ENCODE peak calls at places on chromosomes 4 and X, in five cellular contexts. K is A549, E is GM12878, D is HepG2, W is K562. S is an unnamed sample.

GRCh38 chr4:112120021-112120420 is 25.2 kb upstream of the FAM241A start:
- DNase-seq in K (no peak), E (no peak), D (no peak), W (no peak), S (no peak)

GRCh38 chr4:139913398-139913990 is 240.5 kb downstream of the MAML3 start:
- DNase-seq in K (no peak), E (no peak), D (peak), W (no peak), S (peak)

GRCh38 chr4:11869471-11869870 is 440.8 kb upstream of the HS3ST1 start:
- DNase-seq in K (no peak), E (no peak), D (no peak), W (no peak), S (no peak)

GRCh38 chrX:120857240-120857639 is 18.4 kb downstream of the CT47B1 start:
- DNase-seq in K (no peak), E (no peak), D (no peak), W (no peak), S (no peak)

GRCh38 chr4:40395166-40395900 is 60.2 kb downstream of the CHRNA9 start:
- DNase-seq in K (no peak), E (no peak), D (no peak), W (no peak), S (no peak)

GRCh38 chr4:16083217-16084191 is at the start of gene PROM1:
- DNase-seq in K (no peak), E (no peak), D (peak), W (no peak), S (no peak)

GRCh38 chrX:103183912-103184311 is 31.0 kb upstream of the BEX4 start:
- DNase-seq in K (no peak), E (no peak), D (no peak), W (no peak), S (no peak)

GRCh38 chr4:139768913-139769312 is 103.3 kb downstream of the MGST2 start:
- DNase-seq in K (no peak), E (no peak), D (peak), W (peak), S (no peak)

GRCh38 chr4:151681085-151681484 is 79.7 kb downstream of the GATB start:
- DNase-seq in K (no peak), E (no peak), D (no peak), W (no peak), S (peak)

GRCh38 chr4:128528793-128529553 is 241.4 kb upstream of the PGRMC2 start:
- DNase-seq in K (peak), E (no peak), D (peak), W (no peak), S (peak)

GRCh38 chr4:15162465-15163283 is 160.4 kb downstream of the CPEB2 start:
- DNase-seq in K (no peak), E (no peak), D (peak), W (peak), S (peak)

GRCh38 chr4:174209296-174209695 is 74.2 kb downstream of the FBXO8 start:
- DNase-seq in K (no peak), E (no peak), D (no peak), W (no peak), S (peak)

GRCh38 chrX:18721683-18722499 is 14.4 kb downstream of the PPEF1 start:
- DNase-seq in K (no peak), E (no peak), D (peak), W (no peak), S (no peak)

GRCh38 chr4:40327340-40327739 is 7.8 kb upstream of the CHRNA9 start:
- DNase-seq in K (no peak), E (no peak), D (no peak), W (no peak), S (no peak)

GRCh38 chrX:154369453-154370299 is 4.8 kb downstream of the FLNA start:
- DNase-seq in K (peak), E (peak), D (peak), W (peak), S (peak)

GRCh38 chr4:15003441-15003890 is 1.2 kb downstream of the CPEB2 start:
- DNase-seq in K (no peak), E (no peak), D (no peak), W (peak), S (peak)

GRCh38 chrX:46681849-46682248 is 77.1 kb downstream of the SLC9A7 start:
- DNase-seq in K (no peak), E (no peak), D (no peak), W (no peak), S (peak)

GRCh38 chr4:42310343-42310742 is 86.9 kb upstream of the SHISA3 start:
- DNase-seq in K (no peak), E (no peak), D (no peak), W (no peak), S (no peak)

GRCh38 chrX:84064164-84064563 is 123.8 kb downstream of the RPS6KA6 start:
- DNase-seq in K (no peak), E (no peak), D (no peak), W (no peak), S (peak)

GRCh38 chr4:25013756-25014737 is 16.7 kb downstream of the LGI2 start:
- DNase-seq in K (no peak), E (no peak), D (no peak), W (no peak), S (no peak)

GRCh38 chrX:133606990-133607389 is 191.7 kb upstream of the GPC4 start:
- DNase-seq in K (no peak), E (no peak), D (no peak), W (no peak), S (no peak)

GRCh38 chrX:109873983-109874382 is 128.9 kb upstream of the TMEM164 start:
- DNase-seq in K (no peak), E (no peak), D (no peak), W (no peak), S (no peak)

GRCh38 chrX:51837926-51838325 is 55.5 kb upstream of the MAGED1 start:
- DNase-seq in K (no peak), E (no peak), D (no peak), W (no peak), S (peak)

GRCh38 chr4:65665951-65666523 is 4.3 kb downstream of the EPHA5 start:
- DNase-seq in K (no peak), E (no peak), D (no peak), W (no peak), S (no peak)

GRCh38 chrX:45006002-45006800 is 133.2 kb downstream of the KDM6A start:
- DNase-seq in K (peak), E (no peak), D (no peak), W (no peak), S (peak)

GRCh38 chr4:125497861-125498260 is 183.1 kb downstream of the FAT4 start:
- DNase-seq in K (no peak), E (no peak), D (no peak), W (no peak), S (no peak)

GRCh38 chr4:73770917-73771316 is 30.5 kb downstream of the CXCL8 start:
- DNase-seq in K (no peak), E (no peak), D (no peak), W (no peak), S (no peak)

GRCh38 chrX:16436348-16437188 is 213.4 kb upstream of the S100G start:
- DNase-seq in K (peak), E (peak), D (peak), W (peak), S (peak)

GRCh38 chr4:103753868-103754653 is 34.3 kb upstream of the TACR3 start:
- DNase-seq in K (no peak), E (no peak), D (peak), W (no peak), S (no peak)

GRCh38 chr4:128811571-128812359 is 2.3 kb downstream of the JADE1 start:
- DNase-seq in K (peak), E (no peak), D (peak), W (peak), S (peak)

GRCh38 chr4:77220841-77221613 is 64.0 kb downstream of the CCNG2 start:
- DNase-seq in K (no peak), E (no peak), D (no peak), W (no peak), S (peak)

GRCh38 chr4:152328595-152328994 is 207.3 kb downstream of the FBXW7 start:
- DNase-seq in K (no peak), E (no peak), D (no peak), W (no peak), S (no peak)

GRCh38 chr4:123869517-123870282 is 473.1 kb downstream of the SPRY1 start:
- DNase-seq in K (no peak), E (no peak), D (no peak), W (no peak), S (no peak)

GRCh38 chr4:41692717-41693345 is 55.7 kb downstream of the PHOX2B start:
- DNase-seq in K (peak), E (no peak), D (peak), W (peak), S (peak)

GRCh38 chrX:65924938-65925507 is 114.9 kb downstream of the VSIG4 start:
- DNase-seq in K (no peak), E (no peak), D (no peak), W (peak), S (no peak)

GRCh38 chr4:2297606-2298517 is 36.0 kb upstream of the MXD4 start:
- DNase-seq in K (no peak), E (no peak), D (no peak), W (no peak), S (no peak)

GRCh38 chrX:130093271-130093670 is 17.0 kb downstream of the ELF4 start:
- DNase-seq in K (no peak), E (no peak), D (no peak), W (no peak), S (no peak)

GRCh38 chrX:130086414-130087207 is 23.7 kb downstream of the ELF4 start:
- DNase-seq in K (no peak), E (no peak), D (no peak), W (no peak), S (no peak)

GRCh38 chrX:130095249-130095648 is 15.0 kb downstream of the ELF4 start:
- DNase-seq in K (no peak), E (no peak), D (no peak), W (no peak), S (no peak)

GRCh38 chrX:130094712-130095111 is 15.6 kb downstream of the ELF4 start:
- DNase-seq in K (no peak), E (no peak), D (no peak), W (no peak), S (no peak)

DNA sequence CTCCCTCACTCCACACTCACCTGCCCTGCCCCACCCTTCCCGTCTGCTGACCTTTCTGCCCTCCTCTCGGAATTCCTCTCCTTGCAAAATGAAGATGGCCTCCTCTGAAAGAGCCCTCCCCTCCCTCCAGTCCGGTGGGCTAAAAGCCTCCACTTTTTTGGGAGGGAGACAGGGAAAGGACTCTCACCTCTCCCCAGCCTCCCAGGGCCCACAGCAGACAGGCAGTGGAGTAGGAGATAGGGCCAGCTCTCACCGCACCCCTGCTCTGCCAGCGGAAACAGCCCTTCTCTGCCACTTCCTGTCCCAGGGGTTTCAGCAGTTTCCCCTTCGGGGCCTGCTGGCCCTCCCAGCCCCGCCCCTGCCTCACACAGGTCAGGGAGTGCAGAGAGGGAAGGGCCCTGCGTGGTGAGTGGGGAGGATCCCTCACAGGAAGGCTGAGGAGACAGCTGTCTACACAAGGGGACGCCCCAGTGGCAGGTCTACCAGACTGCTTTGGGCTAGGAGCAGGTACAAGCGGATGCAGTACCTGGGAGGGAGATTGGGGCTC is 18.2 kb downstream of the ELF4 start:
- DNase-seq in K (no peak), E (peak), D (peak), W (peak), S (no peak)
- TF ChIP-seq POLR2A in K (no peak), E (peak), D (peak), W (peak), S (no peak)

GRCh38 chr4:26426892-26427291 is 63.4 kb downstream of the CCKAR start:
- DNase-seq in K (no peak), E (no peak), D (no peak), W (no peak), S (no peak)
- TF ChIP-seq SMC3 in K (no peak), E (no peak), D (no peak), W (no peak), S (no peak)

GRCh38 chr4:47858012-47858411 is 20.1 kb upstream of the CORIN start:
- DNase-seq in K (no peak), E (no peak), D (no peak), W (no peak), S (no peak)
- TF ChIP-seq POLR2A in K (no peak), E (no peak), D (no peak), W (no peak), S (no peak)

DNA sequence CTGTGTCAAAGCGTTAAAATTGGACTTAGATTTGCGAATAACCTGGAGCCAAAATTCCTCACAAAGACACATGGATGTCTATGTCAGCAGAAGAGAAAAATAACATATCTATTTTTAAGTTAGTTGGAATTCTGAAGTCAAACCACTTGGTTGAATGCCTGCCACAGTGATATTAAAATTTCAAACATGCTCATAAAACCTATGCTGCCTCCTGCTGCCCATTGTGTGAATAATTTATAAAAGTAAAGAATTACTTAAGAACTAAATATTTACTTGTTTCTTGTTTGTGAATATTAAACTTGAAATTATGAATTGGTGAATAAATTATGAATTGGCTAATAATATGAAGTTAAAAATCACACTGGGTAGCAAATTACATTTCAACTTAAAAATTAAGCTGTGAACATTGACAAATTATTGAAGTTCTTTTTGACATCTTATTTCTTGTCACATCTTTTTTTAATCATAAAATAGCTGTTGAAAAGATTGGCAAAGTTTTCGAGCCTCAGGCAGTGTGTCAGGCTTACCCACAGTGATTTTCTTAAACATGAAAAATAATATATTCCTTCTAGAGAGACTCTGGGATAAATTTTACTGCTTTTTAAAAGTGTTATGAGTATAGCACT is 35.4 kb downstream of the FABP2 start:
- DNase-seq in K (no peak), E (no peak), D (peak), W (peak), S (peak)
- TF ChIP-seq SMC3 in K (peak), E (peak), D (peak), W (peak), S (peak)

GRCh38 chr4:6705638-6706037 is 4.0 kb downstream of the MRFAP1L1 start:
- DNase-seq in K (no peak), E (no peak), D (no peak), W (no peak), S (no peak)

GRCh38 chr4:6714954-6715353 is 1.0 kb upstream of the BLOC1S4 start:
- DNase-seq in K (no peak), E (no peak), D (no peak), W (no peak), S (no peak)

GRCh38 chr4:6710282-6710681 is 617 bp upstream of the MRFAP1L1 start:
- DNase-seq in K (no peak), E (no peak), D (no peak), W (no peak), S (no peak)

GRCh38 chr4:6706173-6706572 is 3.5 kb downstream of the MRFAP1L1 start:
- DNase-seq in K (no peak), E (no peak), D (no peak), W (no peak), S (no peak)

GRCh38 chr4:6709230-6710114 is at the start of gene MRFAP1L1:
- DNase-seq in K (peak), E (peak), D (peak), W (peak), S (peak)
- TF ChIP-seq POLR2A in K (peak), E (peak), D (no peak), W (peak), S (peak)

DNA sequence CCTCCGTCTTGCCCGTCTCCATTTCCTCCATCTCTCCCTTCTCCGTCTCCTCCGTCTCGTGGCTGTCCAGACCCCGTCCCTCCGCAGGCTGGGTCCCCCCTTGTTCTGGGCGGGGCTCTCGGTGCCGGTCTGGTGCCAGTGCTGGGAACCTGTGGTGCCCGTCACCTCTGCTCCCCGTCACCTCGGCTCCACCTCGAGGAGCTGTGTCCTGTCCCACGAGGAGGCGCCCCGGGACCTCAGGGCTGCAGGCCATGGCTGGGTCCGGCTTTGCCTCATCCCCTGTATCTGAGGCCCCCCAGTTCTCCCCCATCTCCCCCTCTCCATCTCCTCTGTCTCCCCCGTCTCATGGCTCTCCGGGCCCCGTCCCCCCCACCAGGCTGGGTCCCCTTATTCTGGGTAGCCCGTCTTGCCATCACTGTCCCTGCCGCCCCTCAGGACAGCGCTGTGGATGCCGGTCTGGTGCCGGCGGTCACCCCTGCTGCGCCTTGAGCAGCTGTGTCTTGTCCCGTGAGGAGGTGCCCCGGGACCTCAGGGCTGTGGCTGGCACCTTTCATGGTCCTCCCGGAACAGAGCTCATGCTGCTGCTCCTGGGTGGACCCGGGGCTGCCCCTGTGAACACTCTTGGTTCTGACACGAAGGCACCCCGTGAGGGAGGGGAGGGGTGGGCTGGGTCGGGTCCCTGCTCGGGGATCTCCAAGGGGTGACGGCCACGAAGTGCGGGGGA is 13.3 kb upstream of the GTPBP6 start:
- DNase-seq in K (no peak), E (no peak), D (no peak), W (no peak), S (no peak)
- TF ChIP-seq SMC3 in K (no peak), E (no peak), D (no peak), W (no peak), S (no peak)

DNA sequence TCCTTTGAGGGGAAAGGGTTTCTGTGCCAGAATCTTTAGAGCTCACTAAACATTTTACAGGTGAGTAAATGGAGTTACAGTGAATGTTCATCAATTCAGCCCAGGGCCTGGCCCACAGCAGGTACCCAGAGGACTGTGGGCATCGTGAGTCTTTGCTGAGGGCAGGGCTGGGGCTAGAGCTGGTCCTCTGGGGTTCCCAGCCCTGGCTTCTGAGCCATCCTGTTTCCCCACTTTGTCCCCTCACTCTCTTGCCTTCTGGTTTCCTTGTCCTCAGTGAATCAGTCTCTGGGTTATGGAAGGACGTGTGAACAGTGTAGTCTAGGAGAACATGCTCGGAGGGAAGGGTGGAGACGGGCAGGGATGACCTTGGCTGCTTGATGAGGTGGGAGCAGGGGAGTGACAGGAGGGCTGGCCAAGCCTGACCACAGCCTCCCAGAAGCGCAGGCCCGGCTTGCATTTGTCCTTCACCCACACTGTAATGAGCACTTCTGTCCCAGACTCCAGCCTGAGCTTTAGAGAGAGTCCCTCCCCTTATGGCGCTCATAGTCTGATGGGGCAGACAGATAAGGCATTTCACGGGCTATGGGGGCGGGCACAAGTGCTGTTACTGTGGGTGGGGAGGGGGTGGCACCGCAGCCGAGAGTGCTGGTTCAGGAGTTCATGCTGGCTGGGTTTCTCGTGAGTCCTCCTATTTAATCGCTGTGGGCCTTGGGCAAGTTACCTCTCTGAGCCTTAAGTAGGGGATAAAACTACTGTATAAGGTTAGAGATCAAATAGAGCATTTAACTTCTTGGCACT is 17.3 kb downstream of the TBC1D14 start:
- DNase-seq in K (no peak), E (no peak), D (peak), W (peak), S (peak)
- TF ChIP-seq POLR2A in K (no peak), E (no peak), D (peak), W (no peak), S (no peak)

GRCh38 chr4:122766353-122766705 is 33.8 kb downstream of the BBS12 start:
- DNase-seq in K (no peak), E (no peak), D (no peak), W (no peak), S (no peak)

GRCh38 chr4:122765702-122766352 is 33.3 kb downstream of the BBS12 start:
- DNase-seq in K (no peak), E (no peak), D (no peak), W (peak), S (peak)

GRCh38 chr4:122762966-122763716 is 30.6 kb downstream of the BBS12 start:
- DNase-seq in K (no peak), E (no peak), D (no peak), W (no peak), S (no peak)

GRCh38 chr4:122764071-122764807 is 31.7 kb downstream of the BBS12 start:
- DNase-seq in K (no peak), E (no peak), D (no peak), W (no peak), S (peak)

DNA sequence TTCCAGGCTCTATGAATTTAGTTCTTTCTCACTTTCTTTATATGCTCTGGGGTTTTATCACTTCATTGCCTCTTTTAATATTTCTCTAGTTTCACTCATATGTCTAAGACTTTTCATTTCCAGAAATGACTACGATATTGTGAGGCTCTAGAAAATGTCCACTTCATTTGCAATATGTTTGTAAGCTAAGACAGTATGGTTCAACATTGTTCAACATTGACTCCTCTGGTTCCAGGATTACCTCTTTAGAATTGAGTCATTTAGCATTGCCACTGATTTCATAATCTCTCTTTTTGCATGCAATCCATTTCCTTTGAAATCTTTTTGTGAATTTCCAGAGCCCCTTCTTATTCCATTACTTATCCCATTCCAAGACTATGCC is 32.3 kb downstream of the BBS12 start:
- DNase-seq in K (no peak), E (no peak), D (no peak), W (no peak), S (peak)
- TF ChIP-seq SMC3 in K (no peak), E (no peak), D (no peak), W (no peak), S (peak)

S was measured in IMR-90.